ENCODE peak calls at places on chromosome 20, in eight cellular contexts. One of them, this sample, is unnamed.

GRCh38 chr20:6000851-6001250 is 50.4 kb downstream of the MCM8 start:
- DNase-seq in CD4-positive, alpha-beta memory T cell: no peak
- DNase-seq in H9: no peak
- DNase-seq in AG09319: no peak
- DNase-seq in activated T-cell treated with anti-CD3 and anti-CD28 coated beads, Interleukin-2, amount 50 U/mL, for 72 hours: no peak
- DNase-seq in stimulated activated CD8-positive, alpha-beta memory T cell treated with anti-CD3 and anti-CD28 coated beads, Interleukin-15, amount 100 ng/mL, for 1 hour: no peak
- DNase-seq in cardiac fibroblast: no peak
- DNase-seq in ovary: no peak
- DNase-seq in this sample: no peak

GRCh38 chr20:62353289-62354030 is 13.7 kb downstream of the LAMA5 start:
- DNase-seq in CD4-positive, alpha-beta memory T cell: no peak
- DNase-seq in H9: no peak
- DNase-seq in AG09319: no peak
- DNase-seq in activated T-cell treated with anti-CD3 and anti-CD28 coated beads, Interleukin-2, amount 50 U/mL, for 72 hours: no peak
- DNase-seq in stimulated activated CD8-positive, alpha-beta memory T cell treated with anti-CD3 and anti-CD28 coated beads, Interleukin-15, amount 100 ng/mL, for 1 hour: no peak
- DNase-seq in cardiac fibroblast: no peak
- DNase-seq in ovary: no peak
- DNase-seq in this sample: no peak

GRCh38 chr20:34017610-34018009 is 23.9 kb downstream of the RALY start:
- DNase-seq in CD4-positive, alpha-beta memory T cell: no peak
- DNase-seq in H9: no peak
- DNase-seq in AG09319: no peak
- DNase-seq in activated T-cell treated with anti-CD3 and anti-CD28 coated beads, Interleukin-2, amount 50 U/mL, for 72 hours: no peak
- DNase-seq in stimulated activated CD8-positive, alpha-beta memory T cell treated with anti-CD3 and anti-CD28 coated beads, Interleukin-15, amount 100 ng/mL, for 1 hour: no peak
- DNase-seq in cardiac fibroblast: peak
- DNase-seq in ovary: no peak
- DNase-seq in this sample: no peak

GRCh38 chr20:12978613-12979495 is 29.9 kb upstream of the SPTLC3 start:
- DNase-seq in CD4-positive, alpha-beta memory T cell: no peak
- DNase-seq in H9: no peak
- DNase-seq in AG09319: no peak
- DNase-seq in activated T-cell treated with anti-CD3 and anti-CD28 coated beads, Interleukin-2, amount 50 U/mL, for 72 hours: no peak
- DNase-seq in stimulated activated CD8-positive, alpha-beta memory T cell treated with anti-CD3 and anti-CD28 coated beads, Interleukin-15, amount 100 ng/mL, for 1 hour: no peak
- DNase-seq in cardiac fibroblast: no peak
- DNase-seq in ovary: no peak
- DNase-seq in this sample: no peak

GRCh38 chr20:33370296-33370695 is 31.0 kb downstream of the CDK5RAP1 start:
- DNase-seq in CD4-positive, alpha-beta memory T cell: peak
- DNase-seq in H9: no peak
- DNase-seq in AG09319: no peak
- DNase-seq in activated T-cell treated with anti-CD3 and anti-CD28 coated beads, Interleukin-2, amount 50 U/mL, for 72 hours: peak
- DNase-seq in stimulated activated CD8-positive, alpha-beta memory T cell treated with anti-CD3 and anti-CD28 coated beads, Interleukin-15, amount 100 ng/mL, for 1 hour: peak
- DNase-seq in cardiac fibroblast: no peak
- DNase-seq in ovary: no peak
- DNase-seq in this sample: peak

GRCh38 chr20:51159303-51159702 is 136.4 kb upstream of the KCNG1 start:
- DNase-seq in CD4-positive, alpha-beta memory T cell: no peak
- DNase-seq in H9: no peak
- DNase-seq in AG09319: no peak
- DNase-seq in activated T-cell treated with anti-CD3 and anti-CD28 coated beads, Interleukin-2, amount 50 U/mL, for 72 hours: no peak
- DNase-seq in stimulated activated CD8-positive, alpha-beta memory T cell treated with anti-CD3 and anti-CD28 coated beads, Interleukin-15, amount 100 ng/mL, for 1 hour: no peak
- DNase-seq in cardiac fibroblast: no peak
- DNase-seq in ovary: no peak
- DNase-seq in this sample: no peak

GRCh38 chr20:48930878-48931277 is 9.4 kb downstream of the ARFGEF2 start:
- DNase-seq in CD4-positive, alpha-beta memory T cell: no peak
- DNase-seq in H9: no peak
- DNase-seq in AG09319: no peak
- DNase-seq in activated T-cell treated with anti-CD3 and anti-CD28 coated beads, Interleukin-2, amount 50 U/mL, for 72 hours: no peak
- DNase-seq in stimulated activated CD8-positive, alpha-beta memory T cell treated with anti-CD3 and anti-CD28 coated beads, Interleukin-15, amount 100 ng/mL, for 1 hour: no peak
- DNase-seq in cardiac fibroblast: no peak
- DNase-seq in ovary: no peak
- DNase-seq in this sample: no peak

GRCh38 chr20:53208110-53208908 is 236.2 kb downstream of the TSHZ2 start:
- DNase-seq in CD4-positive, alpha-beta memory T cell: peak
- DNase-seq in H9: peak
- DNase-seq in AG09319: no peak
- DNase-seq in activated T-cell treated with anti-CD3 and anti-CD28 coated beads, Interleukin-2, amount 50 U/mL, for 72 hours: peak
- DNase-seq in stimulated activated CD8-positive, alpha-beta memory T cell treated with anti-CD3 and anti-CD28 coated beads, Interleukin-15, amount 100 ng/mL, for 1 hour: no peak
- DNase-seq in cardiac fibroblast: no peak
- DNase-seq in ovary: no peak
- DNase-seq in this sample: no peak

GRCh38 chr20:2619337-2619736 is 33.1 kb upstream of the NOP56 start:
- DNase-seq in CD4-positive, alpha-beta memory T cell: no peak
- DNase-seq in H9: no peak
- DNase-seq in AG09319: no peak
- DNase-seq in activated T-cell treated with anti-CD3 and anti-CD28 coated beads, Interleukin-2, amount 50 U/mL, for 72 hours: no peak
- DNase-seq in stimulated activated CD8-positive, alpha-beta memory T cell treated with anti-CD3 and anti-CD28 coated beads, Interleukin-15, amount 100 ng/mL, for 1 hour: no peak
- DNase-seq in cardiac fibroblast: no peak
- DNase-seq in ovary: no peak
- DNase-seq in this sample: no peak

GRCh38 chr20:63945921-63946920 is 10.0 kb downstream of the UCKL1 start:
- DNase-seq in CD4-positive, alpha-beta memory T cell: no peak
- DNase-seq in H9: no peak
- DNase-seq in AG09319: no peak
- DNase-seq in activated T-cell treated with anti-CD3 and anti-CD28 coated beads, Interleukin-2, amount 50 U/mL, for 72 hours: no peak
- DNase-seq in stimulated activated CD8-positive, alpha-beta memory T cell treated with anti-CD3 and anti-CD28 coated beads, Interleukin-15, amount 100 ng/mL, for 1 hour: no peak
- DNase-seq in cardiac fibroblast: no peak
- DNase-seq in ovary: no peak
- DNase-seq in this sample: no peak

GRCh38 chr20:57619053-57619831 is 984 bp downstream of the ZBP1 start:
- DNase-seq in CD4-positive, alpha-beta memory T cell: peak
- DNase-seq in H9: no peak
- DNase-seq in AG09319: no peak
- DNase-seq in activated T-cell treated with anti-CD3 and anti-CD28 coated beads, Interleukin-2, amount 50 U/mL, for 72 hours: peak
- DNase-seq in stimulated activated CD8-positive, alpha-beta memory T cell treated with anti-CD3 and anti-CD28 coated beads, Interleukin-15, amount 100 ng/mL, for 1 hour: no peak
- DNase-seq in cardiac fibroblast: no peak
- DNase-seq in ovary: no peak
- DNase-seq in this sample: no peak

GRCh38 chr20:11682285-11682684 is 235.4 kb upstream of the BTBD3 start:
- DNase-seq in CD4-positive, alpha-beta memory T cell: no peak
- DNase-seq in H9: no peak
- DNase-seq in AG09319: no peak
- DNase-seq in activated T-cell treated with anti-CD3 and anti-CD28 coated beads, Interleukin-2, amount 50 U/mL, for 72 hours: no peak
- DNase-seq in stimulated activated CD8-positive, alpha-beta memory T cell treated with anti-CD3 and anti-CD28 coated beads, Interleukin-15, amount 100 ng/mL, for 1 hour: no peak
- DNase-seq in cardiac fibroblast: no peak
- DNase-seq in ovary: no peak
- DNase-seq in this sample: no peak

GRCh38 chr20:1688886-1689538 is 31.4 kb upstream of the SIRPG start:
- DNase-seq in CD4-positive, alpha-beta memory T cell: no peak
- DNase-seq in H9: no peak
- DNase-seq in AG09319: no peak
- DNase-seq in activated T-cell treated with anti-CD3 and anti-CD28 coated beads, Interleukin-2, amount 50 U/mL, for 72 hours: no peak
- DNase-seq in stimulated activated CD8-positive, alpha-beta memory T cell treated with anti-CD3 and anti-CD28 coated beads, Interleukin-15, amount 100 ng/mL, for 1 hour: no peak
- DNase-seq in cardiac fibroblast: no peak
- DNase-seq in ovary: no peak
- DNase-seq in this sample: no peak

GRCh38 chr20:48761023-48761785 is 66.6 kb downstream of the PREX1 start:
- DNase-seq in CD4-positive, alpha-beta memory T cell: peak
- DNase-seq in H9: no peak
- DNase-seq in AG09319: no peak
- DNase-seq in activated T-cell treated with anti-CD3 and anti-CD28 coated beads, Interleukin-2, amount 50 U/mL, for 72 hours: peak
- DNase-seq in stimulated activated CD8-positive, alpha-beta memory T cell treated with anti-CD3 and anti-CD28 coated beads, Interleukin-15, amount 100 ng/mL, for 1 hour: no peak
- DNase-seq in cardiac fibroblast: no peak
- DNase-seq in ovary: no peak
- DNase-seq in this sample: peak

GRCh38 chr20:46990017-46990810 is 95.6 kb downstream of the EYA2 start:
- DNase-seq in CD4-positive, alpha-beta memory T cell: no peak
- DNase-seq in H9: no peak
- DNase-seq in AG09319: no peak
- DNase-seq in activated T-cell treated with anti-CD3 and anti-CD28 coated beads, Interleukin-2, amount 50 U/mL, for 72 hours: peak
- DNase-seq in stimulated activated CD8-positive, alpha-beta memory T cell treated with anti-CD3 and anti-CD28 coated beads, Interleukin-15, amount 100 ng/mL, for 1 hour: no peak
- DNase-seq in cardiac fibroblast: no peak
- DNase-seq in ovary: no peak
- DNase-seq in this sample: no peak

GRCh38 chr20:3801299-3801698 is 5.2 kb downstream of the CDC25B start:
- DNase-seq in CD4-positive, alpha-beta memory T cell: no peak
- DNase-seq in H9: no peak
- DNase-seq in AG09319: no peak
- DNase-seq in activated T-cell treated with anti-CD3 and anti-CD28 coated beads, Interleukin-2, amount 50 U/mL, for 72 hours: no peak
- DNase-seq in stimulated activated CD8-positive, alpha-beta memory T cell treated with anti-CD3 and anti-CD28 coated beads, Interleukin-15, amount 100 ng/mL, for 1 hour: no peak
- DNase-seq in cardiac fibroblast: no peak
- DNase-seq in ovary: no peak
- DNase-seq in this sample: no peak

GRCh38 chr20:35662541-35662940 is 2.2 kb downstream of the CPNE1 start:
- DNase-seq in CD4-positive, alpha-beta memory T cell: no peak
- DNase-seq in H9: no peak
- DNase-seq in AG09319: no peak
- DNase-seq in activated T-cell treated with anti-CD3 and anti-CD28 coated beads, Interleukin-2, amount 50 U/mL, for 72 hours: no peak
- DNase-seq in stimulated activated CD8-positive, alpha-beta memory T cell treated with anti-CD3 and anti-CD28 coated beads, Interleukin-15, amount 100 ng/mL, for 1 hour: no peak
- DNase-seq in cardiac fibroblast: no peak
- DNase-seq in ovary: no peak
- DNase-seq in this sample: no peak

GRCh38 chr20:1187605-1188171 is 2.9 kb upstream of the TMEM74B start:
- DNase-seq in CD4-positive, alpha-beta memory T cell: no peak
- DNase-seq in H9: no peak
- DNase-seq in AG09319: no peak
- DNase-seq in activated T-cell treated with anti-CD3 and anti-CD28 coated beads, Interleukin-2, amount 50 U/mL, for 72 hours: no peak
- DNase-seq in stimulated activated CD8-positive, alpha-beta memory T cell treated with anti-CD3 and anti-CD28 coated beads, Interleukin-15, amount 100 ng/mL, for 1 hour: no peak
- DNase-seq in cardiac fibroblast: peak
- DNase-seq in ovary: no peak
- DNase-seq in this sample: no peak

GRCh38 chr20:5658897-5659296 is 91.3 kb upstream of the SHLD1 start:
- DNase-seq in CD4-positive, alpha-beta memory T cell: peak
- DNase-seq in H9: no peak
- DNase-seq in AG09319: peak
- DNase-seq in activated T-cell treated with anti-CD3 and anti-CD28 coated beads, Interleukin-2, amount 50 U/mL, for 72 hours: peak
- DNase-seq in stimulated activated CD8-positive, alpha-beta memory T cell treated with anti-CD3 and anti-CD28 coated beads, Interleukin-15, amount 100 ng/mL, for 1 hour: no peak
- DNase-seq in cardiac fibroblast: peak
- DNase-seq in ovary: peak
- DNase-seq in this sample: peak

GRCh38 chr20:11686900-11687543 is 230.7 kb upstream of the BTBD3 start:
- DNase-seq in CD4-positive, alpha-beta memory T cell: no peak
- DNase-seq in H9: peak
- DNase-seq in AG09319: no peak
- DNase-seq in activated T-cell treated with anti-CD3 and anti-CD28 coated beads, Interleukin-2, amount 50 U/mL, for 72 hours: no peak
- DNase-seq in stimulated activated CD8-positive, alpha-beta memory T cell treated with anti-CD3 and anti-CD28 coated beads, Interleukin-15, amount 100 ng/mL, for 1 hour: no peak
- DNase-seq in cardiac fibroblast: peak
- DNase-seq in ovary: no peak
- DNase-seq in this sample: no peak

GRCh38 chr20:32440069-32440757 is 82.1 kb downstream of the ASXL1 start:
- DNase-seq in CD4-positive, alpha-beta memory T cell: no peak
- DNase-seq in H9: no peak
- DNase-seq in AG09319: no peak
- DNase-seq in activated T-cell treated with anti-CD3 and anti-CD28 coated beads, Interleukin-2, amount 50 U/mL, for 72 hours: no peak
- DNase-seq in stimulated activated CD8-positive, alpha-beta memory T cell treated with anti-CD3 and anti-CD28 coated beads, Interleukin-15, amount 100 ng/mL, for 1 hour: no peak
- DNase-seq in cardiac fibroblast: no peak
- DNase-seq in ovary: peak
- DNase-seq in this sample: peak

GRCh38 chr20:22063753-22064152 is 358.3 kb downstream of the PAX1 start:
- DNase-seq in CD4-positive, alpha-beta memory T cell: no peak
- DNase-seq in H9: no peak
- DNase-seq in AG09319: no peak
- DNase-seq in activated T-cell treated with anti-CD3 and anti-CD28 coated beads, Interleukin-2, amount 50 U/mL, for 72 hours: no peak
- DNase-seq in stimulated activated CD8-positive, alpha-beta memory T cell treated with anti-CD3 and anti-CD28 coated beads, Interleukin-15, amount 100 ng/mL, for 1 hour: no peak
- DNase-seq in cardiac fibroblast: no peak
- DNase-seq in ovary: no peak
- DNase-seq in this sample: no peak

GRCh38 chr20:63829943-63830820 is 882 bp downstream of the ZBTB46 start:
- DNase-seq in CD4-positive, alpha-beta memory T cell: peak
- DNase-seq in H9: no peak
- DNase-seq in AG09319: no peak
- DNase-seq in activated T-cell treated with anti-CD3 and anti-CD28 coated beads, Interleukin-2, amount 50 U/mL, for 72 hours: no peak
- DNase-seq in stimulated activated CD8-positive, alpha-beta memory T cell treated with anti-CD3 and anti-CD28 coated beads, Interleukin-15, amount 100 ng/mL, for 1 hour: no peak
- DNase-seq in cardiac fibroblast: no peak
- DNase-seq in ovary: no peak
- DNase-seq in this sample: no peak

GRCh38 chr20:63501818-63502670 is 3.2 kb upstream of the EEF1A2 start:
- DNase-seq in CD4-positive, alpha-beta memory T cell: no peak
- DNase-seq in H9: peak
- DNase-seq in AG09319: no peak
- DNase-seq in activated T-cell treated with anti-CD3 and anti-CD28 coated beads, Interleukin-2, amount 50 U/mL, for 72 hours: no peak
- DNase-seq in stimulated activated CD8-positive, alpha-beta memory T cell treated with anti-CD3 and anti-CD28 coated beads, Interleukin-15, amount 100 ng/mL, for 1 hour: no peak
- DNase-seq in cardiac fibroblast: no peak
- DNase-seq in ovary: no peak
- DNase-seq in this sample: no peak

GRCh38 chr20:37295001-37295400 is 5.5 kb downstream of the MANBAL start:
- DNase-seq in CD4-positive, alpha-beta memory T cell: no peak
- DNase-seq in H9: no peak
- DNase-seq in AG09319: peak
- DNase-seq in activated T-cell treated with anti-CD3 and anti-CD28 coated beads, Interleukin-2, amount 50 U/mL, for 72 hours: no peak
- DNase-seq in stimulated activated CD8-positive, alpha-beta memory T cell treated with anti-CD3 and anti-CD28 coated beads, Interleukin-15, amount 100 ng/mL, for 1 hour: no peak
- DNase-seq in cardiac fibroblast: peak
- DNase-seq in ovary: no peak
- DNase-seq in this sample: no peak

GRCh38 chr20:51132286-51132810 is 109.4 kb upstream of the KCNG1 start:
- DNase-seq in CD4-positive, alpha-beta memory T cell: no peak
- DNase-seq in H9: peak
- DNase-seq in AG09319: no peak
- DNase-seq in activated T-cell treated with anti-CD3 and anti-CD28 coated beads, Interleukin-2, amount 50 U/mL, for 72 hours: no peak
- DNase-seq in stimulated activated CD8-positive, alpha-beta memory T cell treated with anti-CD3 and anti-CD28 coated beads, Interleukin-15, amount 100 ng/mL, for 1 hour: no peak
- DNase-seq in cardiac fibroblast: peak
- DNase-seq in ovary: no peak
- DNase-seq in this sample: peak

GRCh38 chr20:2293971-2294370 is 1.8 kb upstream of the TGM3 start:
- DNase-seq in CD4-positive, alpha-beta memory T cell: no peak
- DNase-seq in H9: no peak
- DNase-seq in AG09319: no peak
- DNase-seq in activated T-cell treated with anti-CD3 and anti-CD28 coated beads, Interleukin-2, amount 50 U/mL, for 72 hours: no peak
- DNase-seq in stimulated activated CD8-positive, alpha-beta memory T cell treated with anti-CD3 and anti-CD28 coated beads, Interleukin-15, amount 100 ng/mL, for 1 hour: no peak
- DNase-seq in cardiac fibroblast: no peak
- DNase-seq in ovary: no peak
- DNase-seq in this sample: no peak

GRCh38 chr20:41889871-41890224 is 271.7 kb upstream of the CHD6 start:
- DNase-seq in CD4-positive, alpha-beta memory T cell: no peak
- DNase-seq in H9: no peak
- DNase-seq in AG09319: no peak
- DNase-seq in activated T-cell treated with anti-CD3 and anti-CD28 coated beads, Interleukin-2, amount 50 U/mL, for 72 hours: no peak
- DNase-seq in stimulated activated CD8-positive, alpha-beta memory T cell treated with anti-CD3 and anti-CD28 coated beads, Interleukin-15, amount 100 ng/mL, for 1 hour: no peak
- DNase-seq in cardiac fibroblast: no peak
- DNase-seq in ovary: no peak
- DNase-seq in this sample: no peak

GRCh38 chr20:60209048-60209447 is 250.8 kb downstream of the CDH26 start:
- DNase-seq in CD4-positive, alpha-beta memory T cell: no peak
- DNase-seq in H9: no peak
- DNase-seq in AG09319: no peak
- DNase-seq in activated T-cell treated with anti-CD3 and anti-CD28 coated beads, Interleukin-2, amount 50 U/mL, for 72 hours: no peak
- DNase-seq in stimulated activated CD8-positive, alpha-beta memory T cell treated with anti-CD3 and anti-CD28 coated beads, Interleukin-15, amount 100 ng/mL, for 1 hour: no peak
- DNase-seq in cardiac fibroblast: no peak
- DNase-seq in ovary: no peak
- DNase-seq in this sample: no peak

GRCh38 chr20:38303908-38304379 is at the start of gene BPI:
- DNase-seq in CD4-positive, alpha-beta memory T cell: no peak
- DNase-seq in H9: no peak
- DNase-seq in AG09319: no peak
- DNase-seq in activated T-cell treated with anti-CD3 and anti-CD28 coated beads, Interleukin-2, amount 50 U/mL, for 72 hours: no peak
- DNase-seq in stimulated activated CD8-positive, alpha-beta memory T cell treated with anti-CD3 and anti-CD28 coated beads, Interleukin-15, amount 100 ng/mL, for 1 hour: no peak
- DNase-seq in cardiac fibroblast: no peak
- DNase-seq in ovary: no peak
- DNase-seq in this sample: no peak

GRCh38 chr20:48157970-48158369 is 372.7 kb upstream of the SULF2 start:
- DNase-seq in CD4-positive, alpha-beta memory T cell: no peak
- DNase-seq in H9: no peak
- DNase-seq in AG09319: no peak
- DNase-seq in activated T-cell treated with anti-CD3 and anti-CD28 coated beads, Interleukin-2, amount 50 U/mL, for 72 hours: no peak
- DNase-seq in stimulated activated CD8-positive, alpha-beta memory T cell treated with anti-CD3 and anti-CD28 coated beads, Interleukin-15, amount 100 ng/mL, for 1 hour: no peak
- DNase-seq in cardiac fibroblast: peak
- DNase-seq in ovary: peak
- DNase-seq in this sample: peak

GRCh38 chr20:59123011-59123676 is 40.5 kb upstream of the ZNF831 start:
- DNase-seq in CD4-positive, alpha-beta memory T cell: peak
- DNase-seq in H9: no peak
- DNase-seq in AG09319: no peak
- DNase-seq in activated T-cell treated with anti-CD3 and anti-CD28 coated beads, Interleukin-2, amount 50 U/mL, for 72 hours: peak
- DNase-seq in stimulated activated CD8-positive, alpha-beta memory T cell treated with anti-CD3 and anti-CD28 coated beads, Interleukin-15, amount 100 ng/mL, for 1 hour: no peak
- DNase-seq in cardiac fibroblast: no peak
- DNase-seq in ovary: no peak
- DNase-seq in this sample: peak

GRCh38 chr20:36461600-36462439 is 79.5 kb upstream of the MYL9 start:
- DNase-seq in CD4-positive, alpha-beta memory T cell: peak
- DNase-seq in H9: peak
- DNase-seq in AG09319: no peak
- DNase-seq in activated T-cell treated with anti-CD3 and anti-CD28 coated beads, Interleukin-2, amount 50 U/mL, for 72 hours: peak
- DNase-seq in stimulated activated CD8-positive, alpha-beta memory T cell treated with anti-CD3 and anti-CD28 coated beads, Interleukin-15, amount 100 ng/mL, for 1 hour: no peak
- DNase-seq in cardiac fibroblast: peak
- DNase-seq in ovary: peak
- DNase-seq in this sample: no peak

GRCh38 chr20:17227199-17227535 is 327 bp downstream of the PCSK2 start:
- DNase-seq in CD4-positive, alpha-beta memory T cell: no peak
- DNase-seq in H9: no peak
- DNase-seq in AG09319: no peak
- DNase-seq in activated T-cell treated with anti-CD3 and anti-CD28 coated beads, Interleukin-2, amount 50 U/mL, for 72 hours: no peak
- DNase-seq in stimulated activated CD8-positive, alpha-beta memory T cell treated with anti-CD3 and anti-CD28 coated beads, Interleukin-15, amount 100 ng/mL, for 1 hour: no peak
- DNase-seq in cardiac fibroblast: no peak
- DNase-seq in ovary: peak
- DNase-seq in this sample: no peak

This sample was measured in Peyer's patch.